ENCODE peak calls at places on chromosomes 12 and 14, in four cellular contexts. N, P, Q and S are unnamed samples.

GRCh38 chr12:32277774-32278173 is 121.6 kb upstream of the FGD4 start:
- DNase-seq in N (no peak), P (no peak), Q (no peak), S (no peak)

GRCh38 chr14:102320033-102320660 is 601 bp downstream of the ZNF839 start:
- DNase-seq in N (peak; percentile 62), P (peak; percentile 84), Q (peak; percentile 75), S (peak; percentile 45)

GRCh38 chr14:68862954-68863594 is 70.2 kb upstream of the ZFP36L1 start:
- DNase-seq in N (peak; percentile 86), P (peak; percentile 88), Q (peak; percentile 87), S (peak; percentile 82)

GRCh38 chr12:120235369-120236123 is 30.0 kb downstream of the PXN start:
- DNase-seq in N (peak; percentile 55), P (no peak), Q (no peak), S (no peak)

GRCh38 chr12:107352347-107353081 is 259.2 kb upstream of the CRY1 start:
- DNase-seq in N (no peak), P (no peak), Q (no peak), S (no peak)

GRCh38 chr12:47021298-47021697 is 58.1 kb upstream of the PCED1B start:
- DNase-seq in N (peak; percentile 70), P (no peak), Q (peak; percentile 95), S (peak; percentile 91)

GRCh38 chr12:124994435-124994975 is 1.1 kb downstream of the BRI3BP start:
- DNase-seq in N (peak; percentile 19), P (no peak), Q (no peak), S (peak; percentile 21)

GRCh38 chr12:6434205-6435180 is 10.3 kb upstream of the CD27 start:
- DNase-seq in N (no peak), P (peak; percentile 49), Q (no peak), S (no peak)

GRCh38 chr12:81255947-81256346 is 178.1 kb downstream of the ACSS3 start:
- DNase-seq in N (no peak), P (no peak), Q (no peak), S (no peak)

GRCh38 chr12:108446766-108447165 is 68.3 kb upstream of the FICD start:
- DNase-seq in N (no peak), P (peak; percentile 82), Q (peak; percentile 69), S (peak; percentile 67)

GRCh38 chr12:46473634-46474201 is 101.1 kb upstream of the SLC38A2 start:
- DNase-seq in N (no peak), P (peak; percentile 81), Q (peak; percentile 95), S (peak; percentile 88)

GRCh38 chr14:55749201-55749812 is 169.3 kb downstream of the KTN1 start:
- DNase-seq in N (peak; percentile 65), P (no peak), Q (peak; percentile 36), S (peak; percentile 79)

GRCh38 chr12:60184096-60184495 is 588.3 kb downstream of the SLC16A7 start:
- DNase-seq in N (no peak), P (no peak), Q (no peak), S (no peak)

GRCh38 chr14:42854061-42854460 is 1247.4 kb downstream of the LRFN5 start:
- DNase-seq in N (no peak), P (no peak), Q (peak; percentile 53), S (no peak)

GRCh38 chr12:8077207-8077606 is 4.9 kb upstream of the NECAP1 start:
- DNase-seq in N (no peak), P (no peak), Q (no peak), S (peak; percentile 84)

GRCh38 chr12:103632554-103633216 is 45.6 kb downstream of the STAB2 start:
- DNase-seq in N (peak; percentile 85), P (no peak), Q (peak; percentile 75), S (peak; percentile 81)

GRCh38 chr14:103427485-103428443 is 42.5 kb downstream of the MARK3 start:
- DNase-seq in N (peak; percentile 8), P (no peak), Q (peak; percentile 95), S (peak; percentile 41)

GRCh38 chr14:55457496-55457895 is 17.1 kb upstream of the TBPL2 start:
- DNase-seq in N (no peak), P (no peak), Q (no peak), S (no peak)

GRCh38 chr12:61780435-61780834 is 479.8 kb upstream of the USP15 start:
- DNase-seq in N (no peak), P (no peak), Q (no peak), S (no peak)

GRCh38 chr14:70317969-70318634 is 41.4 kb downstream of the COX16 start:
- DNase-seq in N (peak; percentile 84), P (no peak), Q (peak; percentile 88), S (peak; percentile 74)

DNA sequence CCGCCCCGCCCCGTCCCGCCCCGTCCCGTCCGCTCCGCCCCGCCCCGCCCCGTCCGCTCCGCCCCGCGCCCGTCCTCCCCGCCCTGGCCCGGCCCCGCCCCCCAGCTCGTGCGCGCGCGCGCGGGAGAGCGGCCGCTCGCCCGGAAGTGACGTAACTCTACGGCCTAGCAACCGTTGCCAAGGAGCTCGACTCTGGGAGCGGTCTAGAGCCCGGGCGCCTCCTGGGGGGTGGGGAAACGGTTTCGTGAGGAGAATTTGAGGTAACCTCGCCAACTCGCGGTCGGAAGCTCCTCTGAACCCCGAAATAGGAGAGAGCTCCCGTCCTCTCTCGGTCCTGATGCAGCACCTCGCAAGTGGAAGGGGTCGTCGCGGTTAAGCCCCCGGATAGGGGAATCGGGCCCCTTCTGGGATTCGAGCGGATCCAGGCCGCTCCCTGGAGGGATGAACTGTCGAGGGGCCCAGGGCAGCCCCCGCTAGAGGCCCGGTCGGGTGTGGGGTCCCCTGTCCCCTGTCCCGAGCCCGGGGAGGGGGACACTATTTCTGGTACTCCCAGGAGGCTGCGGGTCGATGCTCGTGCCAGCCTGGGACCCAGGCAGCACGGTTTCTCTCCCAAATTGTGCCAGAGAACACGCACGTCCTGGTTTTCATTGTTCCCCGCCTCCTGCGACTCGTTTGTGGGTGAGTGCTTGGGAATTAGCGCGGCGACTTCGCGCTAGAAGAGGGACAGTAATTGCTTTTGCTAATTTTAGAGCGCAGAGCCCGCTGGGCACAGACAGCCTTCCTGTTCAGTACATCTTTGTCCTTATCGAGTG is at the start of gene IFT81:
- DNase-seq in N (peak; percentile 98), P (peak; percentile 98), Q (peak; percentile 95), S (peak; percentile 93)
- TF ChIP-seq CTCF in N (no peak), P (no peak), Q (no peak), S (no peak)

GRCh38 chr12:57550628-57551549 is 1.0 kb downstream of the KIF5A start:
- DNase-seq in N (no peak), P (no peak), Q (no peak), S (no peak)
- H3K4me3 ChIP-seq in N (peak overlapping the region; percentile 79), P (peak overlapping the region; percentile 48), Q (no peak overlapping the region), S (no peak overlapping the region)

DNA sequence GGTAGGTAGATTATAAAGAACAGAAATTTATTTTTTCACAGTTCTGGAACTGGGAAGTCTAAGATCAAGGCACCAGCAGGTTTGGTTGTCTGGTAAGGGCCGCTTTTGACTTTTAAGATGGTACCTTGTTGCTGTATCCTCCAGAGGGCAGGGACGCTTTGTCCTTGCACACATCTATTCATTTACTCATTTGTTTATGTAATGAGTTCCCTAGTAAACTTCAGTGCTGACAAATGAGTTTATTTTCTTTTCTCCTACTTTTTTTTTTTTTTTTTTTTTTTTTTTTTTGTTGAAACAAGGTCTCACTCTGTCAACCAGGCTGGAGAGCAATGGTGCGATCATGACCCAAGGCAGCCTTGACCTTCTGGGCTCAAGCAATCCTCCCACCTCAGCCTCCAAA is 195.7 kb downstream of the FBXL14 start:
- DNase-seq in N (no peak), P (no peak), Q (peak; percentile 52), S (peak; percentile 8)
- TF ChIP-seq CTCF in N (no peak), P (no peak), Q (peak; percentile 25), S (no peak)

GRCh38 chr14:105087963-105088811 is 23.0 kb upstream of the GPR132 start:
- DNase-seq in N (peak; percentile 88), P (peak; percentile 74), Q (peak; percentile 72), S (peak; percentile 46)
- H3K4me3 ChIP-seq in N (peak overlapping the region; percentile 58), P (peak overlapping the region; percentile 69), Q (peak overlapping the region; percentile 59), S (peak overlapping the region; percentile 7)

GRCh38 chr12:53097564-53098353 is at the start of gene IGFBP6:
- DNase-seq in N (peak; percentile 74), P (peak; percentile 85), Q (peak; percentile 18), S (peak; percentile 47)
- TF ChIP-seq CTCF in N (no peak), P (peak; percentile 36), Q (no peak), S (peak; percentile 3)

DNA sequence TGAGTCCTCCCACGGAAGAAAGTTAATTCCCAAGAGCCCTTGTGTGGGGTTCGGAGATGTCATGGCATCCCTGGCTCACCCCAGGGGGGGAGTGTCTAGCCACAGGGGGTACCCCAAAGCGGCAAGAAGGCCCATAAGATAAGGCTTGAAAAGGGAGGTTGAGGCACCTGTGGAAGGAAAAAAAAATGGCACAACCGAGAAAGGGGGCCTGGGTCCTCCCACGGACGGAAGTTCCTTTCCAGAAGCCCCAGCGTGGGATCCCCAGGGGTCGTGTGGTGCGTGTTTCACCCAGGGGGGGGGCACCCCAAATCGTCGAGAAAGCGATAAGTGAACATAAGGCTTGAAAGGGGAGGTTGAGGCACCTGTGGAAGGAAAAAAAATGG is 266.7 kb downstream of the ALG10 start:
- DNase-seq in N (no peak), P (no peak), Q (no peak), S (no peak)
- H3K4me3 ChIP-seq in N (no peak overlapping the region), P (no peak overlapping the region), Q (no peak overlapping the region), S (no peak overlapping the region)